ENCODE peak calls at places on chromosomes 6 and 20, in eight cellular contexts. Y is mucosa of descending colon, A is AG09319, F is NB4, L is natural killer cell, K is adrenal gland, V is AG10803, T is upper lobe of right lung. B is an unnamed sample.

GRCh38 chr6:121791396-121792315 is 356.2 kb downstream of the GJA1 start:
- DNase-seq in Y (no peak), K (no peak), L (no peak), A (no peak), F (peak), V (peak), T (no peak), B (no peak)

GRCh38 chr6:125207956-125208355 is 54.4 kb downstream of the TPD52L1 start:
- DNase-seq in F (no peak), A (no peak), L (no peak), Y (no peak), V (no peak), T (no peak), K (no peak), B (no peak)

GRCh38 chr20:51810155-51811039 is 8.1 kb upstream of the SALL4 start:
- DNase-seq in V (no peak), T (no peak), A (no peak), K (no peak), L (no peak), Y (no peak), F (no peak), B (no peak)

GRCh38 chr6:9799582-9799981 is 615.3 kb downstream of the TFAP2A start:
- DNase-seq in K (no peak), L (no peak), F (peak), Y (no peak), A (no peak), T (no peak), V (no peak), B (no peak)

GRCh38 chr6:111482236-111482958 is 621 bp downstream of the REV3L start:
- DNase-seq in K (peak), Y (peak), F (peak), L (peak), T (peak), V (peak), A (no peak), B (no peak)

GRCh38 chr6:116536216-116536621 is 9.3 kb downstream of the TRAPPC3L start:
- DNase-seq in Y (peak), L (no peak), K (peak), T (no peak), A (peak), F (peak), V (peak), B (no peak)

GRCh38 chr20:62725596-62726268 is 17.1 kb downstream of the NTSR1 start:
- DNase-seq in T (no peak), V (no peak), K (no peak), L (no peak), Y (no peak), F (no peak), A (no peak), B (no peak)

GRCh38 chr6:111215134-111215533 is 127.8 kb downstream of the SLC16A10 start:
- DNase-seq in L (no peak), Y (no peak), A (no peak), F (no peak), T (no peak), K (no peak), V (no peak), B (no peak)

GRCh38 chr20:31675828-31676533 is 38.3 kb downstream of the COX4I2 start:
- DNase-seq in F (peak), K (peak), Y (no peak), L (peak), V (no peak), T (no peak), A (no peak), B (no peak)

GRCh38 chr6:90403489-90404381 is 107.1 kb upstream of the BACH2 start:
- DNase-seq in Y (no peak), T (no peak), K (peak), V (peak), F (peak), A (no peak), L (no peak), B (no peak)

GRCh38 chr6:2578729-2579128 is 172.0 kb downstream of the MYLK4 start:
- DNase-seq in A (no peak), T (no peak), F (no peak), K (no peak), Y (no peak), L (no peak), V (peak), B (no peak)

GRCh38 chr6:75349262-75349984 is 64.8 kb upstream of the TMEM30A start:
- DNase-seq in F (peak), K (no peak), L (no peak), T (peak), V (no peak), A (no peak), Y (peak), B (no peak)

GRCh38 chr6:45378324-45378926 is 691 bp upstream of the SUPT3H start:
- DNase-seq in A (no peak), V (no peak), Y (peak), T (no peak), K (peak), L (no peak), F (no peak), B (no peak)

GRCh38 chr6:100633096-100633766 is 168.5 kb upstream of the SIM1 start:
- DNase-seq in A (peak), F (peak), T (no peak), L (no peak), K (no peak), Y (no peak), V (peak), B (no peak)

GRCh38 chr6:34227656-34228421 is 8.8 kb upstream of the HMGA1 start:
- DNase-seq in F (peak), A (no peak), V (no peak), T (no peak), Y (no peak), K (no peak), L (no peak), B (no peak)

GRCh38 chr6:142786476-142786875 is 158.5 kb downstream of the HIVEP2 start:
- DNase-seq in T (no peak), F (no peak), A (no peak), L (no peak), Y (no peak), K (no peak), V (no peak), B (no peak)

GRCh38 chr20:38658879-38659612 is 57.4 kb downstream of the ARHGAP40 start:
- DNase-seq in L (no peak), T (no peak), Y (peak), A (no peak), K (peak), V (no peak), F (no peak), B (no peak)

GRCh38 chr20:17863577-17864292 is 104.9 kb downstream of the SNX5 start:
- DNase-seq in V (no peak), T (peak), A (no peak), F (no peak), Y (peak), K (peak), L (no peak), B (no peak)

GRCh38 chr6:14468656-14469321 is 351.2 kb downstream of the CD83 start:
- DNase-seq in A (no peak), F (no peak), T (no peak), K (no peak), L (no peak), V (peak), Y (no peak), B (no peak)

GRCh38 chr20:49880177-49880576 is 35.2 kb downstream of the SPATA2 start:
- DNase-seq in A (no peak), V (no peak), L (no peak), K (no peak), F (no peak), T (no peak), Y (no peak), B (no peak)

GRCh38 chr6:159445351-159445750 is 247.7 kb downstream of the SOD2 start:
- DNase-seq in T (no peak), Y (no peak), V (no peak), A (no peak), F (no peak), L (no peak), K (no peak), B (no peak)

GRCh38 chr6:148316308-148316707 is 26.3 kb upstream of the SASH1 start:
- DNase-seq in Y (no peak), K (no peak), T (no peak), A (no peak), F (no peak), L (no peak), V (no peak), B (no peak)

GRCh38 chr6:56072856-56073255 is 174.5 kb downstream of the COL21A1 start:
- DNase-seq in V (peak), F (no peak), T (no peak), A (peak), K (peak), L (no peak), Y (no peak), B (no peak)

GRCh38 chr6:20448828-20449227 is 47.1 kb downstream of the E2F3 start:
- DNase-seq in Y (peak), V (no peak), F (no peak), A (no peak), K (no peak), T (no peak), L (no peak), B (no peak)

GRCh38 chr20:64005394-64005793 is 24.5 kb downstream of the PRPF6 start:
- DNase-seq in F (peak), T (no peak), A (no peak), V (no peak), L (no peak), K (peak), Y (no peak), B (no peak)

GRCh38 chr20:6882911-6883310 is 115.4 kb downstream of the BMP2 start:
- DNase-seq in A (peak), L (no peak), V (peak), K (no peak), F (no peak), T (no peak), Y (no peak), B (no peak)

GRCh38 chr6:137870744-137871247 is 3.7 kb downstream of the TNFAIP3 start:
- DNase-seq in L (no peak), A (no peak), F (peak), Y (no peak), K (no peak), T (no peak), V (no peak), B (no peak)

GRCh38 chr6:143325379-143326140 is 124.9 kb downstream of the ADAT2 start:
- DNase-seq in Y (no peak), F (no peak), K (no peak), T (no peak), V (peak), L (no peak), A (no peak), B (no peak)

GRCh38 chr6:21438237-21438985 is 155.1 kb upstream of the SOX4 start:
- DNase-seq in V (no peak), T (no peak), L (no peak), Y (no peak), K (no peak), F (peak), A (no peak), B (no peak)

GRCh38 chr6:45416700-45417099 is 39.0 kb upstream of the SUPT3H start:
- DNase-seq in Y (no peak), K (no peak), L (no peak), F (no peak), A (no peak), V (peak), T (no peak), B (no peak)

GRCh38 chr6:140970485-140970884 is 1162.2 kb upstream of the GJE1 start:
- DNase-seq in V (peak), L (no peak), T (no peak), F (no peak), Y (no peak), K (no peak), A (peak), B (no peak)

GRCh38 chr6:140968062-140968461 is 1164.7 kb upstream of the GJE1 start:
- DNase-seq in K (no peak), A (no peak), T (no peak), Y (no peak), L (no peak), V (no peak), F (no peak), B (no peak)

GRCh38 chr6:140966676-140967075 is 1166.0 kb upstream of the GJE1 start:
- DNase-seq in F (no peak), K (no peak), V (no peak), T (no peak), A (no peak), L (no peak), Y (no peak), B (no peak)
- TF ChIP-seq CTCF in F (no peak), K (no peak), V (no peak), T (no peak), A (no peak), L (no peak), Y (no peak), B (no peak)

GRCh38 chr20:36883972-36884535 is 8.1 kb downstream of the TLDC2 start:
- DNase-seq in Y (no peak), A (no peak), F (no peak), V (no peak), K (no peak), T (no peak), L (no peak), B (no peak)
- TF ChIP-seq CTCF in Y (no peak), A (no peak), F (no peak), V (no peak), K (no peak), T (no peak), L (no peak), B (no peak)

GRCh38 chr20:22460803-22461202 is 123.6 kb downstream of the FOXA2 start:
- DNase-seq in K (no peak), T (no peak), A (no peak), V (no peak), Y (no peak), L (no peak), F (no peak), B (no peak)

GRCh38 chr20:22462975-22463914 is 121.1 kb downstream of the FOXA2 start:
- DNase-seq in F (peak), A (no peak), V (no peak), K (no peak), T (no peak), Y (no peak), L (no peak), B (no peak)

GRCh38 chr20:22465622-22466446 is 118.5 kb downstream of the FOXA2 start:
- DNase-seq in K (no peak), V (no peak), T (no peak), L (no peak), F (no peak), Y (no peak), A (no peak), B (no peak)

GRCh38 chr20:22466447-22467171 is 117.8 kb downstream of the FOXA2 start:
- DNase-seq in T (no peak), L (no peak), A (no peak), K (no peak), Y (no peak), F (no peak), V (no peak), B (no peak)

DNA sequence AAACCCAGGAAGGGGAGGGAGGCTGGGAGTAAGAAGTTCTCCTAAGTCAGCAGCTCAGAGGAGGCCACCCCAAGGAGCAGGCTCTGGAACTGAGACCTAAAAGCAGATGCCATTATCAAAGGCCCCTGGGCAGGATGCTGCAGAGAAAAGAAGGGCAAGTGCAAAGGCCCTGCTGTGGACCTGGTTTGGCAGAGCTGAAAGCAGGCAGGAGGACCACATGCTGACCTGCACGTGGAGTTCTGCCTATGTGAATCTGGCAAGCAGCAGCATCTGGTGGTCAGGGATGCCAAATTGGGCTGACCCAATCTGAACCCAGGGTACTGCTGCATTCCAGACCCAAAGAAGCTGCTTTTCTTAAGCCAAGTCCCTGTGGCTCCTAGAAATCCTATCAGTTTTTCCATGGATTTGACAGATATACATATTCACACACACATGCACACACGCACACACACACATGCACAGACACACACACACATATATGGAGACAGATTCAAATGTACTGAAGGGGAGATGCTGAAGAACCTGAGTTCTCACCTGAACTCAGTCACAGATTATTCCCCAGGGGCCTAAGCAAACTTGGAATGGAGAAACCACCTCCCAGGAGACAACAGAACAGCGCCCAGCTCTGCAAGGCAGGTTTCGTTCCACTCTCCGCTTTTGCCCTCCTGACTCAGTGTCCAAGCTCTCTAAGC is 119.9 kb downstream of the FOXA2 start:
- DNase-seq in Y (no peak), L (no peak), V (no peak), T (no peak), A (no peak), K (no peak), F (no peak), B (no peak)
- TF ChIP-seq CTCF in Y (no peak), L (no peak), V (no peak), T (no peak), A (no peak), K (no peak), F (no peak), B (no peak)

DNA sequence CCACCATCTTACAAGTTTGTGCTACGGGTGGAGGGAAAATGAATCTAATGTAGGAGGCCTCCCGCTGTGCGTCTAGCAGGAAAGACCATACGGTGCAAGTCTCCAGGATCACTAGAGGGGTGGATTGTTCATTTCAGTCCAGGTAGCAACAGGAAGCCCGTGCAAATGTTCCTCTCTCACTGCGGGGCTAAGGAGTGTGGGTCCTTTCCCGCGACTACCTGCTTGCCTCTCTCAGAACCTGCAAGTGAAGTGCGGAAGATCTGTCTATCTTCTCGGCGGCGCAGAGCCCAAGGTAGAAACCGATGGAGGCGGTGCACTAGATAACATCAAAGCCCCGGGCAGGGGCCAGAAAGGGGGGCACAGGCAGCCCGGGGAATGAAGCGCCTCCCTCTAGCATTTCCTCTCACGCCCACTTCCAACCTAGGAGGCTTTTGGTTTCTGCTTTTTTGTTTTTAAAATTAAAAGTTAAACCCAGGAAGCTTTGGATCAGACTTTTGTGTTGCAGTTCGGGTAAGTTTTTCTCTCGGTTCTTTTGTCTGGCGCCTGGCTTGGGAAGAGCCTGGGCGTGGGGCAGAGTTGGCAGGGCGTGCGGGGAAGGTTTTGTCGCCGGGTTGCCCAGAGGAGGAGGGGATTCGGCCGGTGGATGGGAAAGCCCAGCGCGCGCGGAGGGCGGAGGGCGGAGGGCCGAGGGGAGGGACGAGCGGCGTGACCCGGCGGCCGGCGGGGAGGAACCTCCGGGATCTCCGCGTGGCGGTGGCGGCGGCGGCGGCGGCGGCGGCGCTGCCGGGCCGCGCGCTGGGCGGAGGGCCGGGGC is 3.5 kb upstream of the HIVEP1 start:
- DNase-seq in V (peak), K (peak), A (no peak), T (peak), L (peak), Y (peak), F (peak), B (peak)
- TF ChIP-seq CTCF in V (no peak), K (no peak), A (no peak), T (no peak), L (no peak), Y (no peak), F (no peak), B (no peak)

GRCh38 chr6:118894425-118895240 is 681 bp downstream of the ASF1A start:
- DNase-seq in Y (peak), A (no peak), L (peak), V (peak), K (peak), T (peak), F (peak), B (peak)

GRCh38 chr6:118893095-118893881 is 664 bp upstream of the ASF1A start:
- DNase-seq in F (peak), V (peak), L (peak), K (peak), T (no peak), Y (peak), A (no peak), B (no peak)

GRCh38 chr6:118895241-118895561 is 1.2 kb downstream of the ASF1A start:
- DNase-seq in Y (no peak), T (no peak), V (no peak), L (no peak), K (no peak), F (no peak), A (no peak), B (no peak)

GRCh38 chr6:118892248-118893094 is 1.5 kb upstream of the ASF1A start:
- DNase-seq in V (peak), T (no peak), A (no peak), F (peak), K (no peak), L (no peak), Y (no peak), B (no peak)

DNA sequence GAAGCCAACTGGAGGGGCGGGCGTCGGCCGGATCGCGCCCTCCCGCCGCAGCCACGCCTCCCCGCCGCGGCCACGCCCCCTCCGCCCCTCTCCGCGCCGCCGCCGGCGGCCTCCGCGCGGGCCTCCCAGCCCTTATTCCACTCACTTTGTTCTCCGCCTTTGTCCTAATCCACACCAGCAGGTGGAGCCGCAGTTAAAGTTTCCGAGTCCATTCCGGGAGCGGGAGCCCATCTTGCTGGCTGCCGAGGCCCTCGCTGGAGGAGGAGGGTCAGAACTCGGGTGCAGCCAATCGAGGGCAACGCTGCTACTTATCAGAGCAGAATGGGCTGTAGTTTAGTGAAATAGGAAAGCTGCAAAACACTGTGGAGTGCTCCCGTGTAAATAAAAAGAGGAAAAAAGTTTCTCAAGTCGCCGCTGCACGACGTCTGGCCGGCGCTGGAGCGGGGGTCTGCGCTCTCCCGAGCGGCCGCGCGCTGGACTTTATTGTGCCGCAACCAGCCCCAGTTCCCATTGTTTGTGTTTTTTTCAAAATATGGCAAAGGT is at the start of gene ASF1A:
- DNase-seq in L (peak), T (peak), V (peak), F (peak), K (peak), Y (peak), A (peak), B (peak)
- TF ChIP-seq CTCF in L (no peak), T (peak), V (peak), F (peak), K (peak), Y (peak), A (peak), B (peak)

GRCh38 chr6:26568601-26569432 is 27.9 kb upstream of the ABT1 start:
- DNase-seq in Y (peak), L (peak), T (peak), V (peak), A (peak), F (peak), K (peak), B (peak)
- TF ChIP-seq CTCF in Y (no peak), L (no peak), T (peak), V (peak), A (peak), F (peak), K (no peak), B (peak)

GRCh38 chr6:4294636-4295035 is 159.3 kb upstream of the ECI2 start:
- DNase-seq in L (no peak), K (no peak), V (no peak), A (no peak), T (no peak), Y (no peak), F (no peak), B (peak)
- TF ChIP-seq CTCF in L (no peak), K (no peak), V (no peak), A (no peak), T (no peak), Y (no peak), F (no peak), B (no peak)